ENCODE peak calls at places on chromosome 1, in ten cellular contexts. One of them, this sample, is unnamed.
A peak's percentile ranks its signal among the peaks of the same experiment; 100 is the strongest.

GRCh38 chr1:118158918-118159317 is 26.1 kb downstream of the SPAG17 start:
- DNase-seq in DMS 273 treated with DMSO at 0.1 percent for 48 hours: no peak
- DNase-seq in heart right ventricle: no peak
- DNase-seq in uterus: no peak
- DNase-seq in T-helper 22 cell: no peak
- DNase-seq in NCI-H1436: no peak
- DNase-seq in AG04450: peak; percentile 36
- DNase-seq in Right ventricle myocardium superior: no peak
- DNase-seq in hepatocyte: no peak
- DNase-seq in NCI-H526 treated with DMSO at 0.1 percent for 48 hours: no peak
- DNase-seq in this sample: no peak

GRCh38 chr1:68229927-68230812 is 2.2 kb downstream of the WLS start:
- DNase-seq in DMS 273 treated with DMSO at 0.1 percent for 48 hours: no peak
- DNase-seq in heart right ventricle: no peak
- DNase-seq in uterus: no peak
- DNase-seq in T-helper 22 cell: no peak
- DNase-seq in NCI-H1436: peak; percentile 17
- DNase-seq in AG04450: no peak
- DNase-seq in Right ventricle myocardium superior: no peak
- DNase-seq in hepatocyte: peak; percentile 16
- DNase-seq in NCI-H526 treated with DMSO at 0.1 percent for 48 hours: no peak
- DNase-seq in this sample: no peak

GRCh38 chr1:70864302-70864701 is 183.3 kb downstream of the PTGER3 start:
- DNase-seq in DMS 273 treated with DMSO at 0.1 percent for 48 hours: no peak
- DNase-seq in heart right ventricle: no peak
- DNase-seq in uterus: no peak
- DNase-seq in T-helper 22 cell: no peak
- DNase-seq in NCI-H1436: no peak
- DNase-seq in AG04450: peak; percentile 1
- DNase-seq in Right ventricle myocardium superior: no peak
- DNase-seq in hepatocyte: no peak
- DNase-seq in NCI-H526 treated with DMSO at 0.1 percent for 48 hours: no peak
- DNase-seq in this sample: no peak

GRCh38 chr1:226993676-226994356 is 53.7 kb downstream of the COQ8A start:
- DNase-seq in DMS 273 treated with DMSO at 0.1 percent for 48 hours: no peak
- DNase-seq in heart right ventricle: peak; percentile 37
- DNase-seq in uterus: no peak
- DNase-seq in T-helper 22 cell: no peak
- DNase-seq in NCI-H1436: peak; percentile 73
- DNase-seq in AG04450: no peak
- DNase-seq in Right ventricle myocardium superior: peak; percentile 45
- DNase-seq in hepatocyte: peak; percentile 42
- DNase-seq in NCI-H526 treated with DMSO at 0.1 percent for 48 hours: no peak
- DNase-seq in this sample: no peak

GRCh38 chr1:20165522-20165951 is 20.4 kb upstream of the UBXN10 start:
- DNase-seq in DMS 273 treated with DMSO at 0.1 percent for 48 hours: no peak
- DNase-seq in heart right ventricle: no peak
- DNase-seq in uterus: no peak
- DNase-seq in T-helper 22 cell: no peak
- DNase-seq in NCI-H1436: no peak
- DNase-seq in AG04450: no peak
- DNase-seq in Right ventricle myocardium superior: no peak
- DNase-seq in hepatocyte: no peak
- DNase-seq in NCI-H526 treated with DMSO at 0.1 percent for 48 hours: no peak
- DNase-seq in this sample: no peak

GRCh38 chr1:29856663-29857224 is 620.4 kb downstream of the PTPRU start:
- DNase-seq in DMS 273 treated with DMSO at 0.1 percent for 48 hours: no peak
- DNase-seq in heart right ventricle: no peak
- DNase-seq in uterus: no peak
- DNase-seq in T-helper 22 cell: no peak
- DNase-seq in NCI-H1436: no peak
- DNase-seq in AG04450: no peak
- DNase-seq in Right ventricle myocardium superior: no peak
- DNase-seq in hepatocyte: no peak
- DNase-seq in NCI-H526 treated with DMSO at 0.1 percent for 48 hours: no peak
- DNase-seq in this sample: no peak

GRCh38 chr1:51926171-51926812 is 47.8 kb upstream of the NRDC start:
- DNase-seq in DMS 273 treated with DMSO at 0.1 percent for 48 hours: peak; percentile 37
- DNase-seq in heart right ventricle: no peak
- DNase-seq in uterus: no peak
- DNase-seq in T-helper 22 cell: no peak
- DNase-seq in NCI-H1436: no peak
- DNase-seq in AG04450: no peak
- DNase-seq in Right ventricle myocardium superior: no peak
- DNase-seq in hepatocyte: no peak
- DNase-seq in NCI-H526 treated with DMSO at 0.1 percent for 48 hours: no peak
- DNase-seq in this sample: no peak

GRCh38 chr1:202011994-202012393 is 1.6 kb downstream of the ELF3 start:
- DNase-seq in DMS 273 treated with DMSO at 0.1 percent for 48 hours: no peak
- DNase-seq in heart right ventricle: no peak
- DNase-seq in uterus: no peak
- DNase-seq in T-helper 22 cell: no peak
- DNase-seq in NCI-H1436: no peak
- DNase-seq in AG04450: no peak
- DNase-seq in Right ventricle myocardium superior: no peak
- DNase-seq in hepatocyte: no peak
- DNase-seq in NCI-H526 treated with DMSO at 0.1 percent for 48 hours: no peak
- DNase-seq in this sample: no peak

GRCh38 chr1:35883681-35884155 is 709 bp downstream of the AGO1 start:
- DNase-seq in DMS 273 treated with DMSO at 0.1 percent for 48 hours: no peak
- DNase-seq in heart right ventricle: peak; percentile 52
- DNase-seq in uterus: peak; percentile 62
- DNase-seq in T-helper 22 cell: peak; percentile 53
- DNase-seq in NCI-H1436: peak; percentile 65
- DNase-seq in AG04450: no peak
- DNase-seq in Right ventricle myocardium superior: peak; percentile 64
- DNase-seq in hepatocyte: peak; percentile 82
- DNase-seq in NCI-H526 treated with DMSO at 0.1 percent for 48 hours: peak; percentile 26
- DNase-seq in this sample: no peak

GRCh38 chr1:9371391-9371935 is 78.8 kb downstream of the SPSB1 start:
- DNase-seq in DMS 273 treated with DMSO at 0.1 percent for 48 hours: peak; percentile 22
- DNase-seq in heart right ventricle: peak; percentile 44
- DNase-seq in uterus: peak; percentile 80
- DNase-seq in T-helper 22 cell: no peak
- DNase-seq in NCI-H1436: no peak
- DNase-seq in AG04450: peak; percentile 44
- DNase-seq in Right ventricle myocardium superior: peak; percentile 71
- DNase-seq in hepatocyte: peak; percentile 81
- DNase-seq in NCI-H526 treated with DMSO at 0.1 percent for 48 hours: no peak
- DNase-seq in this sample: no peak

GRCh38 chr1:115717541-115717940 is 51.0 kb downstream of the CASQ2 start:
- DNase-seq in DMS 273 treated with DMSO at 0.1 percent for 48 hours: no peak
- DNase-seq in heart right ventricle: no peak
- DNase-seq in uterus: peak; percentile 64
- DNase-seq in T-helper 22 cell: no peak
- DNase-seq in NCI-H1436: peak; percentile 7
- DNase-seq in AG04450: no peak
- DNase-seq in Right ventricle myocardium superior: no peak
- DNase-seq in hepatocyte: peak; percentile 56
- DNase-seq in NCI-H526 treated with DMSO at 0.1 percent for 48 hours: peak; percentile 54
- DNase-seq in this sample: no peak

This sample was measured in GOT3.